ENCODE peak calls at places on chromosome 9, in seven cellular contexts. D is PC-3, Y is Peyer's patch, O is hepatocyte, N is AG04449, H is left lung, E is lower leg skin. S is an unnamed sample.

GRCh38 chr9:80602291-80602690 is 1030.5 kb downstream of the TLE4 start:
- DNase-seq in D (peak), Y (no peak), O (no peak), N (no peak), H (no peak), E (no peak), S (no peak)

GRCh38 chr9:109791747-109792146 is 11.7 kb downstream of the PALM2AKAP2 start:
- DNase-seq in D (no peak), Y (no peak), O (no peak), N (no peak), H (no peak), E (no peak), S (no peak)

GRCh38 chr9:69955536-69956355 is 87.9 kb upstream of the MAMDC2 start:
- DNase-seq in D (no peak), Y (no peak), O (no peak), N (no peak), H (no peak), E (no peak), S (no peak)

GRCh38 chr9:37908698-37909186 is 4.8 kb upstream of the SLC25A51 start:
- DNase-seq in D (peak), Y (no peak), O (peak), N (no peak), H (no peak), E (no peak), S (peak)

GRCh38 chr9:83304686-83305085 is 233.5 kb downstream of the FRMD3 start:
- DNase-seq in D (no peak), Y (no peak), O (peak), N (peak), H (no peak), E (peak), S (no peak)

GRCh38 chr9:7794196-7794595 is 5.4 kb downstream of the DMAC1 start:
- DNase-seq in D (no peak), Y (no peak), O (no peak), N (no peak), H (no peak), E (no peak), S (no peak)

GRCh38 chr9:70411141-70411929 is 3.1 kb downstream of the KLF9 start:
- DNase-seq in D (no peak), Y (peak), O (peak), N (no peak), H (peak), E (peak), S (no peak)

GRCh38 chr9:113349434-113350337 is at the start of gene BSPRY:
- DNase-seq in D (peak), Y (peak), O (peak), N (no peak), H (peak), E (no peak), S (no peak)

GRCh38 chr9:21434202-21435014 is 5.8 kb upstream of the IFNA1 start:
- DNase-seq in D (peak), Y (peak), O (peak), N (peak), H (no peak), E (no peak), S (no peak)

GRCh38 chr9:70340572-70340971 is 73.9 kb downstream of the KLF9 start:
- DNase-seq in D (peak), Y (no peak), O (peak), N (no peak), H (no peak), E (no peak), S (no peak)

GRCh38 chr9:114908104-114908621 is 22.2 kb downstream of the TNFSF8 start:
- DNase-seq in D (peak), Y (no peak), O (peak), N (peak), H (no peak), E (no peak), S (no peak)

GRCh38 chr9:72826954-72827953 is 125.6 kb downstream of the ALDH1A1 start:
- DNase-seq in D (no peak), Y (no peak), O (peak), N (no peak), H (no peak), E (no peak), S (no peak)

GRCh38 chr9:97873877-97874276 is 20.9 kb downstream of the FOXE1 start:
- DNase-seq in D (peak), Y (no peak), O (no peak), N (no peak), H (no peak), E (peak), S (no peak)

GRCh38 chr9:87675906-87676515 is 49.9 kb upstream of the CTSL start:
- DNase-seq in D (no peak), Y (no peak), O (peak), N (no peak), H (no peak), E (no peak), S (no peak)

GRCh38 chr9:112174965-112175795 is at the start of gene SUSD1:
- DNase-seq in D (no peak), Y (peak), O (peak), N (no peak), H (peak), E (no peak), S (peak)

GRCh38 chr9:82558855-82559615 is 503.9 kb downstream of the RASEF start:
- DNase-seq in D (no peak), Y (no peak), O (peak), N (no peak), H (no peak), E (no peak), S (no peak)

GRCh38 chr9:135974220-135974573 is 13.0 kb upstream of the UBAC1 start:
- DNase-seq in D (no peak), Y (no peak), O (no peak), N (no peak), H (no peak), E (no peak), S (no peak)

GRCh38 chr9:117744856-117745389 is 40.7 kb downstream of the TLR4 start:
- DNase-seq in D (no peak), Y (no peak), O (peak), N (no peak), H (peak), E (no peak), S (no peak)

GRCh38 chr9:121048175-121048574 is 1.9 kb downstream of the C5 start:
- DNase-seq in D (no peak), Y (no peak), O (no peak), N (no peak), H (no peak), E (no peak), S (no peak)

GRCh38 chr9:121765021-121765950 is 113.9 kb downstream of the DAB2IP start:
- DNase-seq in D (peak), Y (no peak), O (peak), N (no peak), H (peak), E (no peak), S (no peak)

GRCh38 chr9:83511051-83511450 is 27.1 kb downstream of the FRMD3 start:
- DNase-seq in D (peak), Y (no peak), O (no peak), N (no peak), H (no peak), E (no peak), S (peak)

GRCh38 chr9:80028501-80028900 is 456.7 kb downstream of the TLE4 start:
- DNase-seq in D (no peak), Y (no peak), O (peak), N (peak), H (no peak), E (no peak), S (no peak)

GRCh38 chr9:135712571-135713295 is 10.7 kb downstream of the KCNT1 start:
- DNase-seq in D (no peak), Y (no peak), O (no peak), N (no peak), H (no peak), E (no peak), S (no peak)

GRCh38 chr9:70398145-70398556 is 16.3 kb downstream of the KLF9 start:
- DNase-seq in D (no peak), Y (peak), O (no peak), N (no peak), H (no peak), E (peak), S (no peak)

GRCh38 chr9:96618209-96619108 is 1.2 kb downstream of the CDC14B start:
- DNase-seq in D (peak), Y (no peak), O (peak), N (no peak), H (peak), E (peak), S (no peak)

GRCh38 chr9:19381656-19382055 is 1.6 kb upstream of the RPS6 start:
- DNase-seq in D (no peak), Y (no peak), O (no peak), N (no peak), H (no peak), E (no peak), S (no peak)

GRCh38 chr9:83066771-83067170 is 3.8 kb upstream of the RASEF start:
- DNase-seq in D (peak), Y (no peak), O (peak), N (peak), H (no peak), E (no peak), S (no peak)

GRCh38 chr9:79129865-79130480 is 441.8 kb upstream of the TLE4 start:
- DNase-seq in D (peak), Y (no peak), O (peak), N (no peak), H (no peak), E (peak), S (no peak)

GRCh38 chr9:83956288-83957028 is 23.6 kb downstream of the HNRNPK start:
- DNase-seq in D (peak), Y (peak), O (no peak), N (no peak), H (peak), E (peak), S (peak)

GRCh38 chr9:18665947-18666346 is 192.0 kb downstream of the ADAMTSL1 start:
- DNase-seq in D (no peak), Y (no peak), O (no peak), N (no peak), H (no peak), E (no peak), S (no peak)

GRCh38 chr9:106906129-106906528 is 43.2 kb downstream of the ZNF462 start:
- DNase-seq in D (no peak), Y (no peak), O (no peak), N (no peak), H (no peak), E (no peak), S (no peak)

GRCh38 chr9:19799784-19800183 is 10.9 kb upstream of the SLC24A2 start:
- DNase-seq in D (no peak), Y (no peak), O (no peak), N (no peak), H (no peak), E (no peak), S (no peak)

GRCh38 chr9:99876190-99876589 is 30.3 kb upstream of the STX17 start:
- DNase-seq in D (no peak), Y (no peak), O (no peak), N (no peak), H (no peak), E (no peak), S (no peak)

GRCh38 chr9:111979561-111979960 is 82.9 kb downstream of the UGCG start:
- DNase-seq in D (peak), Y (no peak), O (no peak), N (no peak), H (no peak), E (no peak), S (no peak)

GRCh38 chr9:85533538-85533937 is 208.2 kb downstream of the AGTPBP1 start:
- DNase-seq in D (no peak), Y (no peak), O (no peak), N (no peak), H (no peak), E (no peak), S (no peak)

GRCh38 chr9:75088646-75089368 is 493 bp downstream of the OSTF1 start:
- DNase-seq in D (peak), Y (peak), O (peak), N (no peak), H (peak), E (peak), S (peak)

GRCh38 chr9:68950188-68950587 is 63.7 kb downstream of the PRKACG start:
- DNase-seq in D (no peak), Y (no peak), O (no peak), N (no peak), H (no peak), E (no peak), S (no peak)

GRCh38 chr9:68950689-68951088 is 63.2 kb downstream of the PRKACG start:
- DNase-seq in D (no peak), Y (no peak), O (no peak), N (no peak), H (no peak), E (no peak), S (no peak)

GRCh38 chr9:68947842-68948569 is 65.9 kb downstream of the PRKACG start:
- DNase-seq in D (no peak), Y (no peak), O (no peak), N (no peak), H (no peak), E (no peak), S (no peak)

GRCh38 chr9:68947015-68947414 is 66.9 kb downstream of the PRKACG start:
- DNase-seq in D (no peak), Y (no peak), O (no peak), N (no peak), H (no peak), E (no peak), S (no peak)

DNA sequence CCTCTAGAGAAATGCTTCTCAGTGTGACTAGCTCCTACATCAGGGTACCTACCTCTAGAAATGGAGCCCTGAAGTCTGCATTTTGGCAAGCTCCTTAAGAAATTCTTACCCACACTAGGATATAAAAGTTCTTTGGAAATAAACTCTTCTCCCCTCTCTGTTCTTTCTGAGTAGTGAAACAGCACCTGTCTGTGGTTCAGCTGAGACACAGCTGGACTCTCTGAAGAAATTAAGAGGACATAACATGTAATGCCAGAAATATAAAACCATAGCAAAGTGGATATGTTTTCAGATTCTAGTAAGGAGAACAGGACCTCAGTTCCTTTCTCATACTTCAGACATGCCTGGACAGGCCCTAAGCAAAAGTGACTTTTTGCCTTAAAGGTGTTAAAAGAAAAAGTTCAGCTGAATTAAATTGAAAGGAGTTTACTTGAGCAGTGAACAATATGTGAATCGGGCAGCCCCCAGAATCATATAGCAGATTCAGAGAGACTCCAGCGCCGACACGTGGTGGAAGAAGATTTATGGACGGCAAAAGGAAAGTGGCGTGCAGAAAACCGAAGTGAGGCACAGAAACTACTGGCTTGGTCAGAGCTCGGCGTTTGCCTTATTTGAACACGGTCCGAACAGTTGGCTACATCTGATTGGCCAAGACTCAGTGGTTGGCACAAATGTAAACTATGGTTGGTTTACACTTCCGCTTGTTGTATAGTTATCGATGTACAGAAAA is 64.5 kb downstream of the PRKACG start:
- DNase-seq in D (peak), Y (peak), O (no peak), N (no peak), H (no peak), E (no peak), S (no peak)
- TF ChIP-seq CTCF in D (peak), Y (no peak), O (no peak), N (no peak), H (no peak), E (no peak), S (no peak)

GRCh38 chr9:30943446-30944232 is 1440.8 kb upstream of the ACO1 start:
- DNase-seq in D (no peak), Y (no peak), O (peak), N (no peak), H (peak), E (no peak), S (no peak)
- TF ChIP-seq CTCF in D (no peak), Y (no peak), O (no peak), N (no peak), H (no peak), E (no peak), S (no peak)

DNA sequence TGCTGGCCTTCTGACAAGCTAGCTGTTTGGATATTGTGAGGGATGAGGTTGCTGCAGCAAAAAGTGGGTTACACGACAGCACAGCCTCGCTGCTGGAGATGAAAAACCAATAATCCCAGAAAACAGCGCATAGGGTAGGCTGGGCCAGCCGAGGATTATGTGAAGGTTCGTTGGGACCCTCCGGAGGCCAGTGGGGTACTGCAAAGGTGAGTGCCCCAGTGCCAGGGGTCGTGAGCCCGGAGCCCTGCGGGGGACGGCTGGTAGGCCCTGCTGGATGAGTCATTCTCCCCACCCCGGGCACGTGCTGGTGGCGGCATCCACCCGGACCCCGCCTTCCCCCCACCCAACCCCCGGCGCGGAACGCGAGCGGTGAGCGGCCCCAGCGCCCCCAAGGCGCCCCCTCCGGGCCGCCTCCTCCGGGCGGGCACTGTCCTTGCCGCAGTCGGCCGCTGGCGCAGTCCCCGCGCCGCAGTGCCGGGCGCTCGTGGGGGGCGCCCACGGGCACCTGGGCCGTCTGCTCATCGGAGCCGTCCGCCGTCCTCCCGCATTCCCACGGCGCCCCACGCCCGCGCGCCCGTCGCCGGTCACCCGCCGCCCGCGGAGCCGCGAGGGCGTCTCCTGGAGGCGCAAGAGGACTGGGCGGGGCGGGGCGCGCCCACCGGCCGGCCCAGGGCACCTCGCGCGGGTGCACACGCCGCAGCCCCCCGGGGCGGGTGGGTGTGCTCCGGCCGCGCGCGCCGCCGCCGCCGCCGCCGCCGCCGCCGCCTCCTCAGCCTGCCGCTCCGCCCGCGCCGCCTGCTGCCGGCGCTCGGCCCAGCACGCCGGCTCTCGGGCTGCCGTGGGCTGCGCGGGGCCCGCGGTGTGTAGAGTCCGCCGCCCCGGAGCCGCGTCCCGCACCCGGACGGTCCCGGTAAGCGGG is at the start of gene PHF24:
- DNase-seq in D (no peak), Y (no peak), O (peak), N (no peak), H (peak), E (no peak), S (no peak)
- TF ChIP-seq CTCF in D (no peak), Y (no peak), O (no peak), N (no peak), H (no peak), E (no peak), S (no peak)

GRCh38 chr9:128409998-128410397 is 10.7 kb upstream of the CERCAM start:
- DNase-seq in D (peak), Y (no peak), O (no peak), N (no peak), H (no peak), E (no peak), S (no peak)
- TF ChIP-seq CTCF in D (peak), Y (no peak), O (peak), N (peak), H (no peak), E (no peak), S (no peak)

GRCh38 chr9:133579231-133579560 is 30.0 kb downstream of the FAM163B start:
- DNase-seq in D (no peak), Y (no peak), O (no peak), N (no peak), H (no peak), E (no peak), S (no peak)
- TF ChIP-seq CTCF in D (no peak), Y (no peak), O (no peak), N (no peak), H (no peak), E (no peak), S (no peak)

DNA sequence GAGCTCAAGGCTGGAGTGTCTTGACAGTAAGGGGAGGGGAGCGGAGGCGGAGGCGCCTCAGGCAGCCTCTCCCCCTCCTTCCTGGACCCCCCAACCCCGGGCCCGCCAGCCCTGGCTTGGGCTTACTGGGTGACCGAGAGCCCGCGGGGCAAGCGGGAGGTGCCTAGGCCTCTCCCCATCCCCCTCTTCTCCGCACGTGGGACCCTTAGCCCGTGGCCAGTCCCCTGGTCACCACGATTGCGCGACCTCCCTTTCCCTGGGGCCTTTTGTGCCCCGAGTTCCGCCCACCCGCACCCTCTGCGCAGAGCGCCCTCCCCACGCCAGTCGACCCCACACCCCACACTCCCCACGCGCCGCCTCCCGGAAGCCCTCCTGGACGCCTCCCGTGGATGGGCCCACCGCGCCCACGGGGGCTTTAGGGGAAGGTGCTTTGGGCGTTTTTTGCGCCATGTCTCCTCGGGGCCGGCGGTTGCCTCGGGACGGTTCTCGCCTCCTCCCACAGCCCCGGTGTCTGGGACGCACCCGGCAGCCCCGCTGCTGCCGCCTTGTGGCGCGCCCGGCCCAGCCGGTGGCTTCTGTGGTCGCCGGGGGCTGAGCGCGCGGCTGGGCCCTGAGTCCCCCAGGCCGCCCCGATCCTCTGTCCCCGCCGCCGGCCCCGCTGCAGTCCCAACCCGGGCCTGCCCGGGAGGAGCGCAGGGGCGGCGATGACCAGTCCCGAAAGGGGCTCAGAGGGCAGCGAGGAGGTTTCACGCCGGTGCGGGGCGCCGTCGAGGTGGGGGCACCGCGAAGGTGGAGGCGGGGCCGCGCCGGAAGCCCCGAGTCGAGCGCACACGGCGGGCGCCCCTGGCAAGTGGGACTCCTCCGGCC is 3.2 kb downstream of the TOR4A start:
- DNase-seq in D (no peak), Y (no peak), O (peak), N (no peak), H (peak), E (no peak), S (no peak)
- TF ChIP-seq CTCF in D (no peak), Y (no peak), O (peak), N (peak), H (no peak), E (no peak), S (peak)

GRCh38 chr9:91812191-91812590 is 137.8 kb downstream of the ROR2 start:
- DNase-seq in D (no peak), Y (no peak), O (no peak), N (no peak), H (no peak), E (no peak), S (no peak)

GRCh38 chr9:91809581-91810285 is 140.3 kb downstream of the ROR2 start:
- DNase-seq in D (peak), Y (no peak), O (no peak), N (no peak), H (no peak), E (no peak), S (no peak)

GRCh38 chr9:91813261-91813795 is 136.7 kb downstream of the ROR2 start:
- DNase-seq in D (no peak), Y (no peak), O (no peak), N (no peak), H (no peak), E (no peak), S (no peak)

GRCh38 chr9:91810286-91810905 is 139.6 kb downstream of the ROR2 start:
- DNase-seq in D (no peak), Y (no peak), O (no peak), N (no peak), H (no peak), E (no peak), S (no peak)

GRCh38 chr9:91811024-91811909 is 138.8 kb downstream of the ROR2 start:
- DNase-seq in D (no peak), Y (no peak), O (no peak), N (no peak), H (no peak), E (no peak), S (no peak)
- TF ChIP-seq CTCF in D (no peak), Y (no peak), O (no peak), N (no peak), H (no peak), E (no peak), S (no peak)

GRCh38 chr9:5073701-5074100 is 88.6 kb downstream of the JAK2 start:
- DNase-seq in D (no peak), Y (no peak), O (no peak), N (no peak), H (no peak), E (no peak), S (no peak)
- TF ChIP-seq CTCF in D (peak), Y (no peak), O (no peak), N (no peak), H (no peak), E (no peak), S (no peak)